ENCODE peak calls at places on chromosomes 7 and 10, in nine cellular contexts. H, Z, P, G, N, J, L, B and K are unnamed samples.
A peak's percentile ranks its signal among the peaks of the same experiment; 100 is the strongest.

GRCh38 chr10:17240617-17241016 is 12.6 kb downstream of the VIM start:
- DNase-seq in H (no peak), Z (no peak), P (no peak), G (no peak), N (no peak), J (no peak), L (no peak), B (no peak), K (no peak)

GRCh38 chr10:86060386-86061280 is 306.0 kb downstream of the GRID1 start:
- DNase-seq in H (no peak), Z (no peak), P (no peak), G (no peak), N (no peak), J (no peak), L (no peak), B (no peak), K (no peak)

GRCh38 chr7:116315293-116315692 is 105.0 kb downstream of the TES start:
- DNase-seq in H (no peak), Z (no peak), P (no peak), G (peak; percentile 43), N (no peak), J (no peak), L (no peak), B (no peak), K (no peak)

GRCh38 chr7:77802557-77803410 is 4.2 kb downstream of the PHTF2 start:
- DNase-seq in H (no peak), Z (no peak), P (no peak), G (no peak), N (no peak), J (no peak), L (no peak), B (no peak), K (no peak)

GRCh38 chr7:30884881-30885280 is 26.8 kb upstream of the AQP1 start:
- DNase-seq in H (no peak), Z (no peak), P (no peak), G (no peak), N (no peak), J (no peak), L (no peak), B (no peak), K (no peak)

GRCh38 chr7:132518102-132518838 is 58.0 kb downstream of the PLXNA4 start:
- DNase-seq in H (no peak), Z (no peak), P (no peak), G (no peak), N (no peak), J (no peak), L (no peak), B (peak; percentile 54), K (no peak)

GRCh38 chr7:113159746-113160339 is 41.5 kb upstream of the SMIM30 start:
- DNase-seq in H (no peak), Z (peak; percentile 40), P (peak; percentile 19), G (peak; percentile 50), N (peak; percentile 56), J (no peak), L (no peak), B (peak; percentile 26), K (no peak)

GRCh38 chr7:42940985-42941847 is 9.0 kb downstream of the MRPL32 start:
- DNase-seq in H (peak; percentile 80), Z (peak; percentile 89), P (peak; percentile 95), G (peak; percentile 81), N (peak; percentile 88), J (peak; percentile 28), L (peak; percentile 83), B (peak; percentile 82), K (peak; percentile 94)

GRCh38 chr10:72783290-72783689 is 91.3 kb downstream of the MCU start:
- DNase-seq in H (no peak), Z (no peak), P (no peak), G (no peak), N (no peak), J (peak; percentile 5), L (no peak), B (no peak), K (no peak)

GRCh38 chr10:7040681-7041080 is 370.2 kb downstream of the SFMBT2 start:
- DNase-seq in H (no peak), Z (no peak), P (no peak), G (no peak), N (no peak), J (no peak), L (no peak), B (no peak), K (no peak)

GRCh38 chr7:10521306-10521705 is 452.4 kb upstream of the PHF14 start:
- DNase-seq in H (no peak), Z (no peak), P (no peak), G (no peak), N (no peak), J (no peak), L (no peak), B (no peak), K (no peak)

GRCh38 chr10:117603726-117604125 is 61.2 kb downstream of the EMX2 start:
- DNase-seq in H (no peak), Z (no peak), P (no peak), G (no peak), N (no peak), J (no peak), L (no peak), B (no peak), K (no peak)

GRCh38 chr7:140060788-140061606 is 1.8 kb downstream of the PARP12 start:
- DNase-seq in H (peak; percentile 76), Z (peak; percentile 80), P (peak; percentile 59), G (peak; percentile 90), N (no peak), J (peak; percentile 27), L (no peak), B (no peak), K (no peak)

GRCh38 chr7:147432068-147432467 is 1158.5 kb upstream of the C7orf33 start:
- DNase-seq in H (no peak), Z (no peak), P (peak; percentile 20), G (peak; percentile 25), N (peak; percentile 54), J (no peak), L (no peak), B (peak; percentile 15), K (no peak)

GRCh38 chr7:48610705-48611104 is 313.6 kb upstream of the CDC14C start:
- DNase-seq in H (no peak), Z (no peak), P (no peak), G (no peak), N (no peak), J (no peak), L (no peak), B (no peak), K (no peak)

GRCh38 chr10:652226-652625 is 37.2 kb downstream of the DIP2C start:
- DNase-seq in H (no peak), Z (no peak), P (no peak), G (no peak), N (no peak), J (peak; percentile 43), L (no peak), B (no peak), K (no peak)

GRCh38 chr10:655184-655583 is 34.3 kb downstream of the DIP2C start:
- DNase-seq in H (no peak), Z (no peak), P (no peak), G (no peak), N (no peak), J (no peak), L (no peak), B (no peak), K (no peak)

GRCh38 chr10:656883-657282 is 32.6 kb downstream of the DIP2C start:
- DNase-seq in H (no peak), Z (peak; percentile 2), P (no peak), G (no peak), N (no peak), J (no peak), L (no peak), B (no peak), K (no peak)

GRCh38 chr10:653991-654646 is 35.3 kb downstream of the DIP2C start:
- DNase-seq in H (no peak), Z (peak; percentile 57), P (peak; percentile 67), G (peak; percentile 51), N (no peak), J (no peak), L (no peak), B (no peak), K (no peak)

DNA sequence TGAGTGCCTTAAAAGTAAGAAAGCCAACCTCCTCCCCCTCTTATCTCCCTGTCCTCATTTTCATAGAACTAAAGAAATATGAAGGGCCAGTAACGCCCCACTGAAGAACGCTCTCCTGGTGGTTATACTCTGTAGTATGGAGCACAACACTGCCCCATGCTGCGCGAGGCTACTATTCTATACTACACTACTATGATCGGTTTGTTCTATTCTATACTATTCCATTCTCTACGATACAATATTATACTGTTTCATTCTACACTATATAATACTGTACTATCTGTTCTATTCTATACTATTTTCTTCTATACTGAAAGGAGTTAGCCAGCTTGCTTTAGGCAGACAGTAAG is 34.8 kb downstream of the DIP2C start:
- DNase-seq in H (no peak), Z (no peak), P (no peak), G (no peak), N (no peak), J (no peak), L (no peak), B (no peak), K (no peak)
- TF ChIP-seq CTCF in H (no peak), Z (no peak), P (no peak), G (no peak), N (no peak), J (no peak), L (no peak), B (no peak), K (no peak)

DNA sequence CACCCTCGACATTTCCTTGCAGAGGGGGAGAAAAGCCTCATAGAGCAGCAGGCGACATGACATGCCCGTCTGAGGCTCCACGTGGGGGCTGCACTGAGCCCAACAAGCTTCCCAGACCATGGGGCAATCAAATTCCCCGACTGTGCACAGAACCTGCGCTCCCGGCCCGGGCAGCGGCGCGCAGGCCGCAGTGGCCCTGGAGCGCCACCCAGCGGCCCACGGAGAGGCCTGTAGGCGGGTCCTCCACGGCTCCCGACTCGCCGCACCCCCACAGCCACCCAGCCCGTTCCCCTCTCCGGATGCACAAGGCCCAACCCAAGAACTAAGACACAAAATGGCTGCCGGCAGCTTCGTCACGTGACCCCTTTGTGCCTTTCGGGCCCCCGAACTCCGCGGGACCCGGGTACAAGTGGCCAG is 816 bp downstream of the EPC1 start:
- DNase-seq in H (peak; percentile 96), Z (peak; percentile 96), P (peak; percentile 96), G (peak; percentile 96), N (peak; percentile 96), J (peak; percentile 95), L (peak; percentile 96), B (peak; percentile 97), K (peak; percentile 82)
- TF ChIP-seq CTCF in H (peak; percentile 100), Z (peak; percentile 97), P (peak; percentile 98), G (peak; percentile 72), N (peak; percentile 99), J (peak; percentile 97), L (peak; percentile 96), B (peak; percentile 81), K (peak; percentile 89)

GRCh38 chr7:137816696-137817320 is 30.0 kb downstream of the DGKI start:
- DNase-seq in H (no peak), Z (no peak), P (no peak), G (peak; percentile 46), N (no peak), J (no peak), L (no peak), B (no peak), K (no peak)
- TF ChIP-seq CTCF in H (no peak), Z (no peak), P (no peak), G (peak; percentile 47), N (peak; percentile 34), J (no peak), L (no peak), B (no peak), K (no peak)

DNA sequence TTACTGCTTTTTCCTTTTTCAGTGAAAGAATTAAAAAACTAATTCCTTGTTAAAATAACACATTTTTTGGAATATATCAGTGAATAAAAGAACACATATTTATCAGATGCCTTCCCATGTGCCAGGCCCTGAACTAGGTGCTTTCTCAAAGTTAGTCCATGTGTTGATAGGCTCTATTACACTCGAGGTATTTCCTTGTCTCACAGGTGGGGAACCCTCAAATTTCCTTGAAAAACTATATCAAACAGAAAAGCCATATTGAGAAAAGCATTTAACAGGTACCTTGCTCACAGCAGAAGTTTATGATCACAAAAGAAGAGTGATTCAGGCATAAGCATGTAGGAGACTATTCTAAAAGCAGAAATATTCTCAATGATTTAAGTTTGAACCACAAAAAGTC is 75.6 kb upstream of the OGDHL start:
- DNase-seq in H (no peak), Z (no peak), P (no peak), G (no peak), N (no peak), J (no peak), L (no peak), B (no peak), K (no peak)
- TF ChIP-seq CTCF in H (no peak), Z (no peak), P (no peak), G (no peak), N (no peak), J (no peak), L (no peak), B (no peak), K (no peak)